ENCODE peak calls at places on chromosomes 7 and 10, in four cellular contexts. T, P, A and R are unnamed samples. For H3K27me3, the result is how much of the 10 kb centered on the place peaks cover.

GRCh38 chr7:50562126-50562525 is 3.1 kb downstream of the DDC start:
- DNase-seq in A (no peak), P (no peak), T (no peak), R (no peak)

GRCh38 chr7:138952791-138953190 is 28.4 kb downstream of the KIAA1549 start:
- DNase-seq in P (no peak), T (no peak), A (no peak), R (no peak)

GRCh38 chr7:67821116-67821515 is 824.5 kb downstream of the TYW1 start:
- DNase-seq in T (no peak), A (peak), P (no peak), R (no peak)

GRCh38 chr7:66627151-66627681 is 1.5 kb upstream of the KCTD7 start:
- DNase-seq in A (peak), T (no peak), P (no peak), R (no peak)

GRCh38 chr7:154186811-154187210 is 134.6 kb downstream of the DPP6 start:
- DNase-seq in T (no peak), P (no peak), A (no peak), R (no peak)

GRCh38 chr7:137081276-137081675 is 212.8 kb downstream of the CHRM2 start:
- DNase-seq in P (no peak), A (peak), T (no peak), R (no peak)

GRCh38 chr7:41187322-41187721 is 515.6 kb downstream of the INHBA start:
- DNase-seq in P (no peak), A (no peak), T (no peak), R (no peak)

GRCh38 chr10:61971016-61971350 is 69.5 kb downstream of the ARID5B start:
- DNase-seq in T (no peak), A (peak), P (no peak), R (no peak)

GRCh38 chr10:79063661-79064490 is 4.9 kb upstream of the ZMIZ1 start:
- DNase-seq in T (peak), A (no peak), P (no peak), R (no peak)

GRCh38 chr7:45187089-45187945 is 29.7 kb downstream of the RAMP3 start:
- DNase-seq in A (no peak), T (no peak), P (no peak), R (no peak)

GRCh38 chr7:52715701-52716100 is 319.7 kb upstream of the POM121L12 start:
- DNase-seq in T (no peak), P (no peak), A (no peak), R (no peak)

GRCh38 chr10:27153855-27154198 is 357 bp downstream of the YME1L1 start:
- DNase-seq in A (peak), T (no peak), P (no peak), R (peak)

GRCh38 chr7:102390697-102391484 is 5.3 kb upstream of the PRKRIP1 start:
- DNase-seq in T (peak), P (peak), A (peak), R (peak)

GRCh38 chr7:77862691-77863090 is 64.1 kb downstream of the PHTF2 start:
- DNase-seq in P (no peak), T (no peak), A (no peak), R (no peak)

GRCh38 chr10:63781226-63781625 is 260.0 kb downstream of the REEP3 start:
- DNase-seq in T (no peak), P (no peak), A (no peak), R (no peak)

GRCh38 chr7:2787251-2787968 is 56.7 kb downstream of the GNA12 start:
- DNase-seq in T (no peak), P (no peak), A (peak), R (no peak)

GRCh38 chr7:11457419-11457818 is 374.6 kb downstream of the THSD7A start:
- DNase-seq in A (no peak), P (no peak), T (no peak), R (no peak)

GRCh38 chr7:114334992-114335391 is 79.6 kb upstream of the FOXP2 start:
- DNase-seq in A (no peak), P (no peak), T (no peak), R (no peak)
- TF ChIP-seq CTCF in A (no peak), P (peak), T (no peak), R (no peak)

GRCh38 chr10:101578803-101579515 is 9.1 kb downstream of the POLL start:
- DNase-seq in T (no peak), P (no peak), A (no peak), R (no peak)

GRCh38 chr10:101577121-101577871 is 10.8 kb downstream of the POLL start:
- DNase-seq in P (no peak), A (no peak), T (no peak), R (no peak)

GRCh38 chr10:101576229-101576863 is 11.7 kb downstream of the POLL start:
- DNase-seq in A (no peak), T (no peak), P (no peak), R (no peak)

GRCh38 chr10:101579516-101579870 is 8.6 kb downstream of the POLL start:
- DNase-seq in T (no peak), P (no peak), A (no peak), R (no peak)

GRCh38 chr10:101578192-101578591 is 9.9 kb downstream of the POLL start:
- DNase-seq in A (no peak), P (no peak), T (no peak), R (no peak)
- H3K27ac ChIP-seq in A (no peak), P (no peak), T (no peak), R (no peak)

DNA sequence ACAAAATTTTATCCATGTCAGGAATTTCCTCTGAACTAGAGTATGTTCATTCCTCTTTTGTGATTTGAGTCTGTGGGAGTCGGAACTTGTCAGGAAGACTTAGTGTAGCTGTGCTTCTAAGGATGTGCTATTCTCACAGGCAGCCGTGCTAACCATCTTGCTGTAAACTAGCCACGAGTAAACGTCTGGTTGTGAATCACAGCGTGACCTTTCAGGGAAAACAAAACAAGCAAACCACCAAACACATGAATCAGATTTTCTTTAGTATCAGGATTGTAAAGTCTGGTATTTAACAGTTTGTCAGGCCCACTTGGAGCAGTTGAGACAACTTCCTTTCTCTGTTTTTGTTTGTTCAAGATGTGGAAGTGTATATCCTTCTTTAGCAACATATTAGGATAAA is 32.0 kb downstream of the AUTS2 start:
- DNase-seq in P (no peak), T (no peak), A (peak), R (no peak)
- H3K27me3 ChIP-seq in P (under half), T (under half), A (under half), R (under half)

GRCh38 chr10:59383436-59383835 is 21.1 kb upstream of the FAM13C start:
- DNase-seq in P (no peak), A (peak), T (no peak), R (no peak)

GRCh38 chr10:59384761-59385160 is 22.4 kb upstream of the FAM13C start:
- DNase-seq in T (no peak), P (no peak), A (no peak), R (no peak)

GRCh38 chr10:59381687-59382086 is 19.3 kb upstream of the FAM13C start:
- DNase-seq in T (no peak), A (no peak), P (no peak), R (no peak)

GRCh38 chr10:59383908-59384307 is 21.6 kb upstream of the FAM13C start:
- DNase-seq in T (no peak), A (no peak), P (no peak), R (no peak)

GRCh38 chr10:59382831-59383295 is 20.5 kb upstream of the FAM13C start:
- DNase-seq in P (no peak), T (no peak), A (peak), R (no peak)
- TF ChIP-seq CTCF in P (no peak), T (no peak), A (no peak), R (no peak)

DNA sequence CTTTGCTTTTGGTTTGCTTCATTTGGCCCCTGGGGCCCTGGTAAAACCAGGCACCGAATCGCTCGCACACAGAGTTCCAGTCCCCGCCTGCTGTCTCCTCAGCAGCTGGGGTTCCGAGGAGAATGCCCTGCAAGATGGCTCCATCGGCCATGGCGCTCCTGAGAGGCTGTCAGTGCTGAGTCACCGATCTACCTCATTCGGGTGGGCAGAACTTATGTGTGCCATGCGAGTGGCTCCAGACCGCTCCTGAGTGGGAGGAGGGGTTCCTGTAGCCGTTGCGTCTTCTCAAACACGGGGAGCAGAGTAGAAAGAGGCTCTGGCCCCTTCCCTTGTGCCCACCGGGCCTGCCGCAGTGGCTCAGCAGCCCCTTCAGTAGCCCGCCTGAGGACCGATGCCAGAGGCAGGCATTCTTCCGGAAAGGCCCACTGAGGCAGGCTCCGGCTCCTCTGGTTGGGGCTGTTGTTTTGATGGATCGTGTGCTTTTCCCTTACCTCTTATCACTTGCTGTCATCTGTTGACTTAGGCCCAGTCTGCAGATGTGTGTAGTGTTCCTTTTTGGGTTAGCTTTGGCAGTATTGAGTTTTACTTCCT is 923 bp downstream of the CHPF2 start:
- DNase-seq in A (peak), P (peak), T (peak), R (peak)
- H3K27ac ChIP-seq in A (peak), P (peak), T (peak), R (peak)

GRCh38 chr10:66277481-66277880 is 648.4 kb upstream of the LRRTM3 start:
- DNase-seq in A (no peak), T (no peak), P (no peak), R (no peak)

GRCh38 chr10:66273966-66274519 is 651.8 kb upstream of the LRRTM3 start:
- DNase-seq in A (no peak), T (no peak), P (no peak), R (no peak)
- H3K27me3 ChIP-seq in A (under half), T (under half), P (under half), R (under half)

GRCh38 chr7:31172071-31172470 is 120.0 kb downstream of the ADCYAP1R1 start:
- DNase-seq in P (no peak), T (no peak), A (no peak), R (no peak)

GRCh38 chr7:31171216-31171750 is 119.2 kb downstream of the ADCYAP1R1 start:
- DNase-seq in A (no peak), P (no peak), T (no peak), R (no peak)

DNA sequence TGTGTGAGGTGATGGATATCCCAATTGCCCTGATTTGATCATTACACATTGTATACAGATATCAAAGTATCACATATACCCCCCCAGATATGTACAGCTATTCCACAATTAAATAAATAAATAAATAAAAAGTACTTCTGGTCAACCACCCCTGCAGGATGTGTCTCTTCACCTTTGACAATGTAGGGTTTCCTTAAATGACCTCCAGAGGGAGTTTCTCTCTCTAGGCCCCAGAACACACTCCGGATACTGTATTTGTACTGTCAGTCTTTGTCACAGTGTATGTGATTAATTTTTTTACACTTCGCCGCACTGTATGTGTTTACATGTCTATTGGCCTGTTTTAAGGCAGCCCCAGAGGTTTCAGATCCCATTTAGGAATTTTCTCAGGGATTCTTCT is 123.6 kb downstream of the ADCYAP1R1 start:
- DNase-seq in P (no peak), T (no peak), A (no peak), R (no peak)
- TF ChIP-seq CTCF in P (peak), T (no peak), A (no peak), R (no peak)